ENCODE peak calls at places on chromosomes 13 and 19, in eight cellular contexts. One of them, this sample, is unnamed. For H3K36me3, the result is how much of the 10 kb centered on the place peaks cover.

GRCh38 chr13:50907781-50908180 is 1.8 kb upstream of the RNASEH2B start:
- DNase-seq in neuronal stem cell: no peak
- DNase-seq in lower lobe of right lung: no peak
- DNase-seq in cardiac muscle cell: no peak
- DNase-seq in thyroid gland: no peak
- DNase-seq in fibroblast of lung: no peak
- DNase-seq in spleen: no peak
- DNase-seq in tibial nerve: no peak
- DNase-seq in this sample: no peak

GRCh38 chr13:66859934-66860867 is 369.9 kb downstream of the PCDH9 start:
- DNase-seq in neuronal stem cell: no peak
- DNase-seq in lower lobe of right lung: no peak
- DNase-seq in cardiac muscle cell: no peak
- DNase-seq in thyroid gland: no peak
- DNase-seq in fibroblast of lung: no peak
- DNase-seq in spleen: no peak
- DNase-seq in tibial nerve: no peak
- DNase-seq in this sample: no peak

GRCh38 chr19:29677001-29677781 is 11.9 kb downstream of the PLEKHF1 start:
- DNase-seq in neuronal stem cell: no peak
- DNase-seq in lower lobe of right lung: no peak
- DNase-seq in cardiac muscle cell: no peak
- DNase-seq in thyroid gland: no peak
- DNase-seq in fibroblast of lung: no peak
- DNase-seq in spleen: peak
- DNase-seq in tibial nerve: no peak
- DNase-seq in this sample: no peak

GRCh38 chr19:2168619-2169424 is 5.1 kb downstream of the DOT1L start:
- DNase-seq in neuronal stem cell: peak
- DNase-seq in lower lobe of right lung: peak
- DNase-seq in cardiac muscle cell: peak
- DNase-seq in thyroid gland: peak
- DNase-seq in fibroblast of lung: peak
- DNase-seq in spleen: peak
- DNase-seq in tibial nerve: peak
- DNase-seq in this sample: no peak

GRCh38 chr19:29672319-29672932 is 7.2 kb downstream of the PLEKHF1 start:
- DNase-seq in neuronal stem cell: no peak
- DNase-seq in lower lobe of right lung: no peak
- DNase-seq in cardiac muscle cell: no peak
- DNase-seq in thyroid gland: no peak
- DNase-seq in fibroblast of lung: no peak
- DNase-seq in spleen: peak
- DNase-seq in tibial nerve: no peak
- DNase-seq in this sample: no peak

GRCh38 chr13:48126944-48127814 is 32.3 kb upstream of the MED4 start:
- DNase-seq in neuronal stem cell: peak
- DNase-seq in lower lobe of right lung: no peak
- DNase-seq in cardiac muscle cell: peak
- DNase-seq in thyroid gland: peak
- DNase-seq in fibroblast of lung: peak
- DNase-seq in spleen: no peak
- DNase-seq in tibial nerve: peak
- DNase-seq in this sample: peak

GRCh38 chr19:42989851-42990250 is 36.4 kb downstream of the PSG11 start:
- DNase-seq in neuronal stem cell: no peak
- DNase-seq in lower lobe of right lung: no peak
- DNase-seq in cardiac muscle cell: no peak
- DNase-seq in thyroid gland: no peak
- DNase-seq in fibroblast of lung: peak
- DNase-seq in spleen: no peak
- DNase-seq in tibial nerve: no peak
- DNase-seq in this sample: no peak

GRCh38 chr13:32285633-32285965 is 29.6 kb downstream of the ZAR1L start:
- DNase-seq in neuronal stem cell: no peak
- DNase-seq in lower lobe of right lung: no peak
- DNase-seq in cardiac muscle cell: no peak
- DNase-seq in thyroid gland: no peak
- DNase-seq in fibroblast of lung: peak
- DNase-seq in spleen: no peak
- DNase-seq in tibial nerve: no peak
- DNase-seq in this sample: no peak

GRCh38 chr13:98273824-98274786 is 97.0 kb upstream of the RNF113B start:
- DNase-seq in neuronal stem cell: no peak
- DNase-seq in lower lobe of right lung: no peak
- DNase-seq in cardiac muscle cell: no peak
- DNase-seq in thyroid gland: peak
- DNase-seq in fibroblast of lung: no peak
- DNase-seq in spleen: no peak
- DNase-seq in tibial nerve: no peak
- DNase-seq in this sample: peak

GRCh38 chr13:113090415-113090770 is 15.2 kb upstream of the F7 start:
- DNase-seq in neuronal stem cell: no peak
- DNase-seq in lower lobe of right lung: peak
- DNase-seq in cardiac muscle cell: no peak
- DNase-seq in thyroid gland: no peak
- DNase-seq in fibroblast of lung: no peak
- DNase-seq in spleen: peak
- DNase-seq in tibial nerve: no peak
- DNase-seq in this sample: no peak

GRCh38 chr19:32627714-32628253 is 46.8 kb downstream of the PDCD5 start:
- DNase-seq in neuronal stem cell: no peak
- DNase-seq in lower lobe of right lung: no peak
- DNase-seq in cardiac muscle cell: no peak
- DNase-seq in thyroid gland: no peak
- DNase-seq in fibroblast of lung: no peak
- DNase-seq in spleen: no peak
- DNase-seq in tibial nerve: no peak
- DNase-seq in this sample: no peak

GRCh38 chr19:32626969-32627368 is 46.0 kb downstream of the PDCD5 start:
- DNase-seq in neuronal stem cell: no peak
- DNase-seq in lower lobe of right lung: no peak
- DNase-seq in cardiac muscle cell: no peak
- DNase-seq in thyroid gland: no peak
- DNase-seq in fibroblast of lung: no peak
- DNase-seq in spleen: no peak
- DNase-seq in tibial nerve: no peak
- DNase-seq in this sample: no peak

GRCh38 chr19:32619051-32619685 is 38.2 kb downstream of the PDCD5 start:
- DNase-seq in neuronal stem cell: no peak
- DNase-seq in lower lobe of right lung: peak
- DNase-seq in cardiac muscle cell: no peak
- DNase-seq in thyroid gland: no peak
- DNase-seq in fibroblast of lung: no peak
- DNase-seq in spleen: no peak
- DNase-seq in tibial nerve: no peak
- DNase-seq in this sample: no peak

GRCh38 chr19:32624410-32624809 is 43.4 kb downstream of the PDCD5 start:
- DNase-seq in neuronal stem cell: no peak
- DNase-seq in lower lobe of right lung: no peak
- DNase-seq in cardiac muscle cell: peak
- DNase-seq in thyroid gland: no peak
- DNase-seq in fibroblast of lung: no peak
- DNase-seq in spleen: no peak
- DNase-seq in tibial nerve: no peak
- DNase-seq in this sample: no peak

GRCh38 chr19:32622002-32622401 is 41.0 kb downstream of the PDCD5 start:
- DNase-seq in neuronal stem cell: no peak
- DNase-seq in lower lobe of right lung: no peak
- DNase-seq in cardiac muscle cell: no peak
- DNase-seq in thyroid gland: no peak
- DNase-seq in fibroblast of lung: peak
- DNase-seq in spleen: no peak
- DNase-seq in tibial nerve: no peak
- DNase-seq in this sample: no peak
- H3K36me3 ChIP-seq in neuronal stem cell: half or more
- H3K36me3 ChIP-seq in lower lobe of right lung: half or more
- H3K36me3 ChIP-seq in cardiac muscle cell: under half
- H3K36me3 ChIP-seq in thyroid gland: half or more
- H3K36me3 ChIP-seq in fibroblast of lung: under half
- H3K36me3 ChIP-seq in spleen: half or more
- H3K36me3 ChIP-seq in tibial nerve: under half
- H3K36me3 ChIP-seq in this sample: under half

GRCh38 chr13:109998030-109998429 is 211.6 kb upstream of the IRS2 start:
- DNase-seq in neuronal stem cell: no peak
- DNase-seq in lower lobe of right lung: no peak
- DNase-seq in cardiac muscle cell: no peak
- DNase-seq in thyroid gland: no peak
- DNase-seq in fibroblast of lung: no peak
- DNase-seq in spleen: no peak
- DNase-seq in tibial nerve: no peak
- DNase-seq in this sample: no peak

GRCh38 chr13:109996404-109996960 is 210.1 kb upstream of the IRS2 start:
- DNase-seq in neuronal stem cell: no peak
- DNase-seq in lower lobe of right lung: no peak
- DNase-seq in cardiac muscle cell: no peak
- DNase-seq in thyroid gland: no peak
- DNase-seq in fibroblast of lung: no peak
- DNase-seq in spleen: no peak
- DNase-seq in tibial nerve: no peak
- DNase-seq in this sample: no peak

GRCh38 chr13:109999659-110000533 is 213.5 kb upstream of the IRS2 start:
- DNase-seq in neuronal stem cell: no peak
- DNase-seq in lower lobe of right lung: no peak
- DNase-seq in cardiac muscle cell: no peak
- DNase-seq in thyroid gland: no peak
- DNase-seq in fibroblast of lung: no peak
- DNase-seq in spleen: no peak
- DNase-seq in tibial nerve: no peak
- DNase-seq in this sample: no peak

GRCh38 chr13:110000534-110001345 is 214.4 kb upstream of the IRS2 start:
- DNase-seq in neuronal stem cell: no peak
- DNase-seq in lower lobe of right lung: no peak
- DNase-seq in cardiac muscle cell: no peak
- DNase-seq in thyroid gland: no peak
- DNase-seq in fibroblast of lung: peak
- DNase-seq in spleen: no peak
- DNase-seq in tibial nerve: no peak
- DNase-seq in this sample: no peak

DNA sequence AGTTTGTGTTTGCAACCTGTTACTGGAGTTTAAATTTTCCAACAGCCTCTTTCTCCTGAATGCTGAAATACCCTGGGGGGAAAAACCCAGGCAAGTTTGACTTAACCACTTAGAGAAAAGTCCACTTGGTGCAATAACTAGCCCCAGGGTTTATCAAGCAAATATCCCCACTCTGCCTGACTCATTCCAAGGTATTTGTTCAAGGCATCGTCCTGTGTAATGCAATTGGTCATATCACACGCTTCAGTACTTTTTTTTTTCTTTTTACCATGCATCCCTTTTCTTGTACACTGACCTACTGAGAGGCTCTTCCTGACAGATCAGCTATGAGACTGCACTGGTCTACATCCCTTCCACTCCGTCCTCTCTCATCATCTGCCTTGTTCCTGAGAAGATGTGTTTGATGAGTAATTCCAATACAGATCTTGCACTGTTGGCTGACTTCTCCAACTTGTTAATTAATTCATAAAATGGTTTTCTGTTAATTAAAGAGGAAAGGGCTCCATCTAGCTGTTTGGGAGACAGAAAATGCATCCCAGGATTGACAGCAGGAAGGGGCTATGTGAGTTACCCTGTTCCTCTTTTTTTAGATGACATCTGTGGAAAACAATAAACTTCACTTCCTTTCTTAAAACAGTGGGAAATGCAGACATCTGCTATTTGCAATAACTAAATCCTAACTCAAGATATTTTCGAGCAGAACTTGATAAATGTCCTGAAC is 212.6 kb upstream of the IRS2 start:
- DNase-seq in neuronal stem cell: no peak
- DNase-seq in lower lobe of right lung: no peak
- DNase-seq in cardiac muscle cell: peak
- DNase-seq in thyroid gland: no peak
- DNase-seq in fibroblast of lung: peak
- DNase-seq in spleen: no peak
- DNase-seq in tibial nerve: no peak
- DNase-seq in this sample: no peak
- H3K36me3 ChIP-seq in neuronal stem cell: under half
- H3K36me3 ChIP-seq in lower lobe of right lung: under half
- H3K36me3 ChIP-seq in cardiac muscle cell: under half
- H3K36me3 ChIP-seq in thyroid gland: under half
- H3K36me3 ChIP-seq in fibroblast of lung: under half
- H3K36me3 ChIP-seq in spleen: under half
- H3K36me3 ChIP-seq in tibial nerve: under half
- H3K36me3 ChIP-seq in this sample: under half

GRCh38 chr19:51107406-51108065 is 673 bp downstream of the CTU1 start:
- DNase-seq in neuronal stem cell: no peak
- DNase-seq in lower lobe of right lung: no peak
- DNase-seq in cardiac muscle cell: no peak
- DNase-seq in thyroid gland: no peak
- DNase-seq in fibroblast of lung: peak
- DNase-seq in spleen: no peak
- DNase-seq in tibial nerve: peak
- DNase-seq in this sample: no peak

GRCh38 chr19:51099070-51099382 is 9.2 kb downstream of the CTU1 start:
- DNase-seq in neuronal stem cell: no peak
- DNase-seq in lower lobe of right lung: no peak
- DNase-seq in cardiac muscle cell: no peak
- DNase-seq in thyroid gland: no peak
- DNase-seq in fibroblast of lung: no peak
- DNase-seq in spleen: no peak
- DNase-seq in tibial nerve: no peak
- DNase-seq in this sample: no peak

GRCh38 chr19:51098366-51099069 is 9.7 kb downstream of the CTU1 start:
- DNase-seq in neuronal stem cell: no peak
- DNase-seq in lower lobe of right lung: peak
- DNase-seq in cardiac muscle cell: peak
- DNase-seq in thyroid gland: peak
- DNase-seq in fibroblast of lung: peak
- DNase-seq in spleen: peak
- DNase-seq in tibial nerve: no peak
- DNase-seq in this sample: no peak

GRCh38 chr19:51103811-51104470 is 4.3 kb downstream of the CTU1 start:
- DNase-seq in neuronal stem cell: no peak
- DNase-seq in lower lobe of right lung: no peak
- DNase-seq in cardiac muscle cell: no peak
- DNase-seq in thyroid gland: no peak
- DNase-seq in fibroblast of lung: no peak
- DNase-seq in spleen: no peak
- DNase-seq in tibial nerve: no peak
- DNase-seq in this sample: no peak

DNA sequence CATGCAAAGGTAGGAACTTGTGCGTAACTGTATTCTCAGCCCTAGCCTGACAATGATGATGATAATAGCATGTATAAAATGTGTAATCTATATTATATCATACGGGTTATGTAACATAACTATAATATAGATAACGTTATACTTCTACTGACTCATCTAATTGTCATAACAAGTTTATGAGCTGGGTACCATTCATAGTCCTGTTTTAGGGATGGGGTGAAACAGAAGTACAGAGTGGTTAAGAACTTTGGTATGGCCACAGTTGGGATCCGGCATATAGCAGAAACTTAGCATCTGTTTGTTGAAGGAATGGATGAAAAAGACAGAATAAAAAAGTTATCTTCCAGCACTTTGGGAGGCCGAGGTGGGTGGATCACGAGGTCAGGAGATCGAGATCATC is 5.2 kb downstream of the CTU1 start:
- DNase-seq in neuronal stem cell: no peak
- DNase-seq in lower lobe of right lung: no peak
- DNase-seq in cardiac muscle cell: no peak
- DNase-seq in thyroid gland: no peak
- DNase-seq in fibroblast of lung: no peak
- DNase-seq in spleen: no peak
- DNase-seq in tibial nerve: no peak
- DNase-seq in this sample: no peak
- H3K36me3 ChIP-seq in neuronal stem cell: under half
- H3K36me3 ChIP-seq in lower lobe of right lung: under half
- H3K36me3 ChIP-seq in cardiac muscle cell: under half
- H3K36me3 ChIP-seq in thyroid gland: under half
- H3K36me3 ChIP-seq in fibroblast of lung: under half
- H3K36me3 ChIP-seq in spleen: half or more
- H3K36me3 ChIP-seq in tibial nerve: under half
- H3K36me3 ChIP-seq in this sample: under half

GRCh38 chr19:5916201-5916708 is 2.2 kb downstream of the CAPS start:
- DNase-seq in neuronal stem cell: no peak
- DNase-seq in lower lobe of right lung: no peak
- DNase-seq in cardiac muscle cell: no peak
- DNase-seq in thyroid gland: no peak
- DNase-seq in fibroblast of lung: no peak
- DNase-seq in spleen: no peak
- DNase-seq in tibial nerve: no peak
- DNase-seq in this sample: no peak
- H3K36me3 ChIP-seq in neuronal stem cell: half or more
- H3K36me3 ChIP-seq in lower lobe of right lung: half or more
- H3K36me3 ChIP-seq in cardiac muscle cell: under half
- H3K36me3 ChIP-seq in thyroid gland: under half
- H3K36me3 ChIP-seq in fibroblast of lung: under half
- H3K36me3 ChIP-seq in spleen: half or more
- H3K36me3 ChIP-seq in tibial nerve: under half
- H3K36me3 ChIP-seq in this sample: under half

This sample was measured in SK-N-MC.